ENCODE peak calls at places on chromosome X, in five cellular contexts. L, C, R, S and H are unnamed samples.

GRCh38 chrX:124223524-124223923 is 108.9 kb upstream of the TEX13D start:
- DNase-seq in S (no peak), L (no peak), C (no peak), R (no peak), H (no peak)

GRCh38 chrX:74890676-74891430 is 34.4 kb downstream of the NEXMIF start:
- DNase-seq in R (no peak), C (no peak), S (no peak), L (no peak), H (no peak)

GRCh38 chrX:68808686-68809357 is 20.0 kb upstream of the EFNB1 start:
- DNase-seq in R (peak), S (no peak), L (peak), C (peak), H (no peak)

GRCh38 chrX:145213504-145213903 is 33.8 kb upstream of the SPANXN1 start:
- DNase-seq in S (no peak), R (no peak), C (no peak), L (peak), H (peak)

GRCh38 chrX:123267220-123267619 is 83.1 kb downstream of the GRIA3 start:
- DNase-seq in S (no peak), L (peak), C (peak), R (no peak), H (no peak)

GRCh38 chrX:13029341-13029740 is 15.1 kb downstream of the FAM9C start:
- DNase-seq in S (no peak), L (peak), R (no peak), C (peak), H (peak)

GRCh38 chrX:119503484-119503861 is 35.2 kb downstream of the SLC25A5 start:
- DNase-seq in S (peak), L (peak), C (peak), R (peak), H (peak)

GRCh38 chrX:7985568-7985967 is 58.4 kb upstream of the PNPLA4 start:
- DNase-seq in R (no peak), S (no peak), C (no peak), L (peak), H (peak)

GRCh38 chrX:65987856-65988255 is 52.0 kb downstream of the VSIG4 start:
- DNase-seq in S (no peak), C (no peak), L (no peak), R (no peak), H (no peak)

GRCh38 chrX:115525486-115525885 is 35.5 kb upstream of the PLS3 start:
- DNase-seq in L (no peak), C (no peak), R (no peak), S (no peak), H (peak)

GRCh38 chrX:98371994-98372393 is 1488.3 kb downstream of the RPA4 start:
- DNase-seq in C (no peak), L (no peak), R (no peak), S (no peak), H (peak)

GRCh38 chrX:102787283-102787682 is 66.7 kb downstream of the GPRASP3 start:
- DNase-seq in L (no peak), R (no peak), S (no peak), C (no peak), H (no peak)

GRCh38 chrX:141936080-141936479 is 32.4 kb downstream of the MAGEC1 start:
- DNase-seq in C (peak), L (no peak), S (no peak), R (no peak), H (no peak)

GRCh38 chrX:102985182-102985581 is 48.1 kb downstream of the RAB40AL start:
- DNase-seq in S (no peak), R (no peak), L (no peak), C (no peak), H (no peak)

GRCh38 chrX:154799554-154800348 is 5.5 kb downstream of the MPP1 start:
- DNase-seq in C (peak), R (no peak), L (peak), S (no peak), H (peak)

GRCh38 chrX:9336501-9336900 is 128.4 kb upstream of the TBL1X start:
- DNase-seq in S (no peak), R (no peak), C (no peak), L (no peak), H (no peak)

GRCh38 chrX:133674726-133675470 is 259.6 kb upstream of the GPC4 start:
- DNase-seq in L (no peak), R (no peak), C (no peak), S (no peak), H (peak)

GRCh38 chrX:153684447-153685178 is 3.1 kb upstream of the SLC6A8 start:
- DNase-seq in C (no peak), S (peak), L (no peak), R (no peak), H (no peak)

GRCh38 chrX:103376979-103377324 is 614 bp downstream of the BEX3 start:
- DNase-seq in C (peak), R (no peak), L (no peak), S (no peak), H (no peak)

GRCh38 chrX:136457303-136457917 is 30.3 kb upstream of the BRS3 start:
- DNase-seq in S (no peak), C (no peak), R (no peak), L (peak), H (no peak)

GRCh38 chrX:11458175-11458574 is 165.0 kb downstream of the AMELX start:
- DNase-seq in S (no peak), L (peak), C (no peak), R (peak), H (no peak)

GRCh38 chrX:42246814-42247213 is 323.5 kb upstream of the CASK start:
- DNase-seq in R (no peak), L (no peak), S (no peak), C (peak), H (peak)
- H3K4me3 ChIP-seq in R (peak), L (no peak), S (no peak), C (peak), H (no peak)

DNA sequence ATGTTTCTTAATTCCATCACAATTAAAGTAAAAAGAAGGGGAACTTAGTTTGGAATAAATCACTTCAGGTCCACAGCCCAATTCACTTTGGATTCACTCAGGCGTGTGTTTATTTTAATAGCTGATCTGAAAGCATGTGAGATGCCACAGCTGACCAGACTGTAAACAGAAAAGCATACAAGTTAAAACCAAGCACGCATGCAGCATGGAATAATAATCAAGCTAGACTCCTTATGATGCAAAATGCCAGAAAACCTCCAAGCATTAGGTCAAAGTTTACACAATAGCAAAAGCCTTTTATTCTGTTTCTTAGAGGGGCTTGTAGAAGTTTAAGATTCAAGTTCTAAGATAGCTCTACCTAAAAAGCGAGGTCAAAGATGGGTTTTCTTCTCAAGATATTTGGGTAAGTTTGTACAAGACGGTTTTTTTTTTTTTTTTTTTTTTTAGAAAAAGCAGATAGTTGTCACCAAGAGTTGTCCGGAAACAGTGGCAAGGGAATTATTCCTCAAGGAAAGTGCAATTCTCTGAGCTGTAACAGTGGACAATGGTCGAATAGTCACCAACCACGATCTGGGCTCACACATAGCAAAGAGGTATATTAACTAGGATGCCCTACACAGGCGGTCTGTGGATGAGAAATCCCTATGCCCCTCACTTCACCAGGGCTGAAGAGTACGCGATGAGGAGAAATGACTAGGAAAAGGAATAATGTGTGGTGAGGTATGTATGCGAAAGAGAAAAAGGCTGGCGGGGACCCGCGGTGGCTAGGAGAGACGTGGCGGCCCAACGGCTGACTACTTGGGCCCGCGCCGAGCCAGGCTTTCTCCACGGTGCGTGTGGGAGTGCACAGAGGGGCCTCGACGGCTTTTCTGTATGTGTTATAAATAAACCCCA is 680 bp upstream of the PRRG1 start:
- DNase-seq in S (no peak), R (no peak), L (no peak), C (peak), H (no peak)
- H3K4me3 ChIP-seq in S (peak), R (peak), L (peak), C (peak), H (peak)

GRCh38 chrX:129678176-129678880 is 23.6 kb upstream of the APLN start:
- DNase-seq in L (no peak), C (no peak), R (peak), S (peak), H (no peak)
- H3K4me3 ChIP-seq in L (peak), C (peak), R (peak), S (no peak), H (peak)

DNA sequence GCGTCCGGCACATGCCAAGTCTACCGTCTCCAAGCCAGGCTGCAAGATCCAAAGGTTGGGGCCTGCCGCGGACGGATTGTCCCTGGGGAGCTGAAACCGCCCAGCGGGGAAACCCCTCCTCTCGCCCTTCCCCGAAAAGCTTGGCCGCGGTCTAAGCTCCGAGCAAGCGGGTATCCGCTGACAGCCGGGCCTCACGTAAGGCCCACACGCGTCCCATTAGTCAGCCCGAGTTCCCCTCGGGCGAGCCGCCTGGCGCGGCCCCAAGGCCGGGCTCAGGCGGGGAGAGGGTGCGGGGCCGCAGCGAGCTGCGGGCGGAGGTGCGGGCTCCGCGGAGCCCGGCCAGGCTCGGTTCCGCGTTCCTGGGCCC is 6.9 kb upstream of the BCOR start:
- DNase-seq in R (peak), L (peak), S (peak), C (peak), H (no peak)
- H3K4me3 ChIP-seq in R (peak), L (no peak), S (peak), C (no peak), H (peak)

DNA sequence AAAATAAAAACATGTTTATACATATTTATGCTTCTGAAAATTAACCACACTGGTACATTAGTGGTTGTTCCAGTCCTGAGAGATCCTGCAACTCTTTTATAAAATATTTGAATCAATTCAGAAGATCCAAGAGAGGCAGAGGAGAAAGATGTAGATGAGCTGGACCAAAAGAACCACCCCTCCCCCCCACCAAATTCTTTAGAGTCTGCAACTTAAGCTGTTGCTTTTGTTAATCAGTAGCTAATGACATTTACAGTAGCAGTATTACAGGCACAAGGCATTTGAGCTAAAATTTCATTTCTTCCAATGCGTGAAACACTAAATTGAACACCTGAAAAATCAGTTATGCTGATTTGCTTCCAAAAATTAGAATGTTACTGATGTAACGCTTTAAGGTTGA is 61.5 kb downstream of the PDK3 start:
- DNase-seq in L (no peak), R (no peak), C (no peak), S (no peak), H (no peak)
- H3K4me3 ChIP-seq in L (no peak), R (no peak), C (no peak), S (no peak), H (no peak)

DNA sequence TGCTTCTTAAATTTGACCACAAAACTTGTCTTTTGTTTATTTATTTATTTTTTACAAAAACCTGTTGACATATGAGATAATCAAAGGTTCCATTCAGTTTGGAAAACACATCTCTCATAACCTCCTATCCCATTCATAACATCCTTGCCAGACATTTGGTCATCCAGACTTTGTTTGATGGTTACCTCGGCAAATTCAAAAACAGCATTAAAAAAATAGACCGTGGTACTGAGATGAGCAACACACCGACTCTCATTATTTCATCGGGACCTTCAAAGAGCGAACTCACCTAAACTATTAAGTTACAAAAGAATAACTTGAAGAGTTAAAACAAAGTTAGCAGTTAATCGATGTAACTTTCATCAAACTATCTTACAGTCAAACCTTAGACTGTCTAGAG is 85.8 kb upstream of the RPS6KA3 start:
- DNase-seq in C (no peak), S (no peak), L (no peak), R (no peak), H (no peak)
- H3K4me3 ChIP-seq in C (no peak), S (no peak), L (no peak), R (no peak), H (no peak)

GRCh38 chrX:40083979-40084359 is 13.8 kb downstream of the BCOR start:
- DNase-seq in C (no peak), R (no peak), L (no peak), S (no peak), H (no peak)
- H3K4me3 ChIP-seq in C (peak), R (no peak), L (peak), S (no peak), H (peak)

DNA sequence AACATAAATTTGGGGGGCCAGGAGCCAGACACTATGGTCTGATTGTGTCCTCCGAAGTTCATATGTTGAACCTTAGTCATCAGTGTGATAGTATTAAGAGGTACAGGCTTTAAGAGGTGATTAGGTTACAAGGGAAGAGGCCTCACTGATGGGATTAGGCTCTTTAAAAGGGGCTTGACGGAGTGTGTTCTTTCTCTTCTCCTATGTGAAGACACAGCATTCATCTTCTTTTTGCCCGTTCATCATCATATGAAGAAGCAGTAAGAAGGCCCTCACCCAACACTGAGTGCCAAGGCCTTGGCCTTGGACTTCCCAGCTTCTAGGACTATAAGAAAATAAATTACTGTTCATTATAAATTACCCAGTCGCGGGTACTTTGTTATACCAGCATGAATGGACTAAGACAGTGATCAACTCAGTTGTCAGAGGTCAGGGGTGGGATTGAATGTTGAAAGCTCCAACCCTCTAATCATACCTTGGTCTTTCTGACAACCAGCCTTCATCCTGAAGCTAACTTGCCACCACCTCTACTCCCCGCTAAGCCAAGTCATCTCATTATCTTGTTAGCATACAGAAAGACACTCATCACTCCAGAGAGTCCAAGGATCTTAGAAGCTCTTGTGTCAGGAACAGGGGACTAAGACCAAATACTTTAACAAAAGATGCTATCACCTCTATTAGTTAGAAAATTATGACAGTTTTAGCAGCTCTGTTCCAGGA is 543.4 kb upstream of the DIPK2B start:
- DNase-seq in R (no peak), L (peak), S (no peak), C (no peak), H (no peak)
- H3K4me3 ChIP-seq in R (no peak), L (no peak), S (no peak), C (no peak), H (no peak)